ENCODE peak calls at places on chromosomes 6 and 20, in six cellular contexts. V is NCI-H1417, D is omental fat pad, B is GM23248, K is Peyer's patch, F is iPS-NIHi11. M is an unnamed sample.

GRCh38 chr20:10637062-10637559 is 36.7 kb downstream of the JAG1 start:
- DNase-seq in V (no peak), D (no peak), B (peak), K (no peak), F (no peak), M (no peak)

GRCh38 chr20:53328956-53329355 is 264.7 kb downstream of the ZNF217 start:
- DNase-seq in V (no peak), D (no peak), B (peak), K (no peak), F (no peak), M (no peak)

GRCh38 chr6:168925671-168926070 is 328.0 kb downstream of the THBS2 start:
- DNase-seq in V (no peak), D (no peak), B (no peak), K (no peak), F (no peak), M (no peak)

GRCh38 chr6:159038914-159039884 is 5.6 kb downstream of the TAGAP start:
- DNase-seq in V (no peak), D (no peak), B (peak), K (peak), F (no peak), M (peak)

GRCh38 chr6:73516712-73517489 is 3.9 kb downstream of the EEF1A1 start:
- DNase-seq in V (peak), D (no peak), B (peak), K (no peak), F (no peak), M (peak)

GRCh38 chr6:133843098-133843497 is 45.8 kb upstream of the TCF21 start:
- DNase-seq in V (no peak), D (no peak), B (no peak), K (no peak), F (no peak), M (no peak)

GRCh38 chr6:31094389-31094881 is 17.9 kb downstream of the C6orf15 start:
- DNase-seq in V (no peak), D (no peak), B (peak), K (peak), F (no peak), M (no peak)

GRCh38 chr20:34983995-34984735 is 28.5 kb downstream of the MYH7B start:
- DNase-seq in V (peak), D (no peak), B (no peak), K (no peak), F (peak), M (no peak)

GRCh38 chr6:31967926-31968320 is 4.0 kb downstream of the DXO start:
- DNase-seq in V (no peak), D (no peak), B (no peak), K (no peak), F (no peak), M (no peak)

GRCh38 chr6:42402184-42402583 is 49.5 kb downstream of the TRERF1 start:
- DNase-seq in V (no peak), D (no peak), B (peak), K (peak), F (no peak), M (peak)

GRCh38 chr20:37901667-37902503 is 1.0 kb upstream of the VSTM2L start:
- DNase-seq in V (peak), D (no peak), B (peak), K (peak), F (peak), M (peak)

GRCh38 chr20:62645613-62646012 is 3.3 kb downstream of the SLCO4A1 start:
- DNase-seq in V (no peak), D (no peak), B (no peak), K (no peak), F (no peak), M (no peak)

GRCh38 chr6:79078057-79078969 is at the start of gene PHIP:
- DNase-seq in V (peak), D (peak), B (peak), K (peak), F (peak), M (peak)

GRCh38 chr6:32153835-32154513 is at the start of gene PPT2:
- DNase-seq in V (peak), D (peak), B (peak), K (peak), F (peak), M (peak)